ENCODE peak calls at places on chromosomes 11 and 22, in ten cellular contexts. D, G, M, Y, P, O, E, T, K and U are unnamed samples.

GRCh38 chr11:44760917-44761545 is 34.3 kb downstream of the TSPAN18 start:
- DNase-seq in O (peak), P (no peak), M (peak), T (no peak), D (no peak), K (peak), Y (peak), G (no peak), E (no peak), U (peak)

GRCh38 chr22:38088723-38089473 is 4.9 kb upstream of the SLC16A8 start:
- DNase-seq in O (peak), Y (no peak), P (no peak), K (no peak), M (no peak), D (peak), G (no peak), T (no peak), E (no peak), U (no peak)

GRCh38 chr11:3137486-3138177 is 27.5 kb downstream of the OSBPL5 start:
- DNase-seq in D (no peak), T (peak), P (no peak), Y (no peak), E (no peak), G (no peak), K (peak), O (no peak), M (no peak), U (no peak)

GRCh38 chr22:36816338-36816634 is 549 bp downstream of the PVALB start:
- DNase-seq in Y (no peak), T (no peak), P (no peak), O (no peak), K (no peak), D (no peak), E (no peak), G (no peak), M (no peak), U (no peak)

GRCh38 chr11:113475160-113475761 is at the start of gene DRD2:
- DNase-seq in G (no peak), P (peak), M (no peak), K (no peak), E (no peak), O (peak), D (no peak), Y (no peak), T (no peak), U (no peak)

GRCh38 chr22:21951931-21952465 is 650 bp downstream of the PPM1F start:
- DNase-seq in P (peak), E (no peak), K (peak), T (peak), G (no peak), M (no peak), D (peak), Y (peak), O (peak), U (peak)

GRCh38 chr11:2599561-2600189 is 100.1 kb downstream of the KCNQ1OT1 start:
- DNase-seq in D (no peak), T (no peak), P (no peak), K (no peak), M (no peak), Y (no peak), E (no peak), O (no peak), G (no peak), U (peak)

GRCh38 chr11:85180528-85180927 is 446.6 kb downstream of the DLG2 start:
- DNase-seq in P (no peak), E (no peak), M (no peak), G (no peak), D (no peak), K (no peak), Y (peak), O (no peak), T (no peak), U (no peak)

GRCh38 chr22:45772726-45773125 is 101.1 kb downstream of the ATXN10 start:
- DNase-seq in P (no peak), G (no peak), M (no peak), O (no peak), T (no peak), Y (no peak), E (no peak), K (no peak), D (no peak), U (no peak)

DNA sequence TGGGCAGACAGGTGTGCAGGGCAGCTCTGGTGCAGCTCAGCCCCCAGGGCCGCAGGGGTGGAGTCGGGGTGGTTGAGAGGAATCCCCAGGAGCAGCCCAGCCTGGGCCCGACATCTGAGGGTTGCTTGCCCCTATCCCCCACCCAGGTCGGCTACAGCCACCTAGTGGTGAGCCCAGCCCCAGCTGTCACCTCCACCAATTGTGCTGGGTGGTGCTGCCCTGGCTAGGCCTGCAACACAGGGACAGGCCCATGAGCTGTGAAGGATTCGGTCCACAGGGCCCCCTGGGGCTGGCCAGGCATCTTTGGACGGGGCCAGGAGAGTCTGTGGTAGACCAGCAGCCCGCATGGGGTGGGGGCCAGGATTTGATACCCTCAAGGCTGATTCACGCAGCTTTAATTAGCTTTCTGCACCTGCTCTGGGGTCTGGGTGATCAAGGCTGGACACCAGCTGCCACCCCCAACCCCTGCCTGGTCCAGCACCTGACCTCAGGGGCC is 29.5 kb downstream of the RTN4R start:
- DNase-seq in E (no peak), Y (no peak), P (peak), G (no peak), O (peak), T (peak), M (no peak), K (peak), D (peak), U (peak)
- TF ChIP-seq CTCF in E (no peak), Y (peak), P (peak), G (no peak), O (peak), T (peak), M (peak), K (peak), D (peak), U (peak)

GRCh38 chr11:128757235-128757711 is 63.4 kb downstream of the FLI1 start:
- DNase-seq in Y (peak), O (peak), P (no peak), G (no peak), E (no peak), M (no peak), K (no peak), D (no peak), T (no peak), U (peak)
- TF ChIP-seq CTCF in Y (peak), O (peak), P (peak), G (no peak), E (no peak), M (no peak), K (no peak), D (no peak), T (peak), U (peak)

GRCh38 chr11:19284881-19285280 is 44.1 kb upstream of the E2F8 start:
- DNase-seq in E (no peak), Y (no peak), K (no peak), O (no peak), G (no peak), P (no peak), M (no peak), T (no peak), D (no peak), U (no peak)
- TF ChIP-seq CTCF in E (no peak), Y (no peak), K (no peak), O (no peak), G (no peak), P (no peak), M (no peak), T (no peak), D (no peak), U (no peak)

DNA sequence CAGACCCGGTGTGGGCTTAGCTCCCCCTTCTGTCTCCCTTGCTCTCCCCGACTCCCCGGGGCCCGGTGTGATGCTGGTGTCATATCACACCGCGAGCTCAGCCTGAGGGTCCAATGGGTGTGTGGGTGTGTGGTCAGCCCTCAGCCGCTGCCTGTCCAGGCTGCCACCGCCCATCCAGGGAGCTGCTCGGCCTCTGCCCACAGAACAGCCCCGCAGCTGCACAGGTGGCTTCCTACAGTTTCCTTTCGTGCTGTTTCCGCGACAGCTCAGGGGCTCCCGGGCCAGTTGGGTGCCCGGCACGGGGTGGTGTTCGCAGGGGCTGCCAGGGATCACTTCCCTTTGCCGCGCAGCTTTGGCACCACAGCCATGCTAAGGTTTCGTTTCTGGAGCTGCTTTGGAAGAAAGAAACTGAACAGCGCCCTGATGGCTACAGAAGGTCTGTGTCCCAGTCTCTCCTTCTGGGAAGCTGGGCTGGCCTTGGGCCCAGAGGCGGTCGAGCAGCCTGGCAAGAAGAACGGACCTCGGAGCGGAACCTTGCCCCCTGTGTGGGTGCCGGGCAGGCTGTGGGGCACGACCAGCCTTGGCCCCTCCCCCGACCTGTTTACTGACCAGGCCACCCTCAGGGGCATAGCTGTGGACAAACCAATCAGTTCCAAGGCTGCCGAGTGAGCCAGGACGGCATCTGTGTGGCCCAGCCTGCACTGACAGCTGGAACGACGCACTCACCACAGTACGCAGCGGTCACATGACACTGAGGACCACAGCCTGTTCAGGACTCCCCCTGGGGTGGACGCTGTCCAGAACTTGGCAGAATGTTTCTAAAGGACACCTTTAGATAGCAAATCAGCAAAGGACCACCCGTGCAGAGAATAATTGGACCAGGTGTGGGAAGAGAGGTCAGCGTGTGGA is 7.0 kb downstream of the PIM3 start:
- DNase-seq in T (peak), K (peak), D (peak), E (peak), P (peak), M (no peak), G (peak), O (no peak), Y (peak), U (no peak)
- TF ChIP-seq CTCF in T (no peak), K (no peak), D (no peak), E (no peak), P (no peak), M (no peak), G (no peak), O (no peak), Y (no peak), U (no peak)